ENCODE peak calls at places on chromosome 11, in ten cellular contexts. P is tibial nerve, H is right lobe of liver, B is adrenal gland, A is spleen, I is stomach, V is IMR-90, N is ovary, C is body of pancreas, G is uterus. R is an unnamed sample. For H3K27me3, the result is how much of the 10 kb centered on the place peaks cover.

GRCh38 chr11:45399166-45399565 is 113.0 kb upstream of the SYT13 start:
- DNase-seq in P (no peak), H (no peak), B (no peak), A (no peak), I (no peak), V (no peak), N (no peak), C (no peak), G (no peak), R (no peak)

GRCh38 chr11:69301491-69302401 is 7.8 kb downstream of the MYEOV start:
- DNase-seq in P (no peak), H (no peak), B (peak), A (no peak), I (peak), V (peak), N (no peak), C (no peak), G (no peak), R (peak)

GRCh38 chr11:124518900-124519541 is 24.4 kb downstream of the OR8B12 start:
- DNase-seq in P (no peak), H (no peak), B (no peak), A (no peak), I (no peak), V (peak), N (no peak), C (no peak), G (no peak), R (no peak)

GRCh38 chr11:83573097-83573496 is 286.9 kb upstream of the CCDC90B start:
- DNase-seq in P (no peak), H (no peak), B (no peak), A (no peak), I (no peak), V (peak), N (no peak), C (no peak), G (no peak), R (no peak)

GRCh38 chr11:17812286-17813187 is 78.0 kb downstream of the KCNC1 start:
- DNase-seq in P (no peak), H (no peak), B (no peak), A (no peak), I (no peak), V (no peak), N (no peak), C (no peak), G (no peak), R (no peak)

GRCh38 chr11:57778318-57779037 is 16.9 kb downstream of the CTNND1 start:
- DNase-seq in P (peak), H (peak), B (peak), A (peak), I (peak), V (peak), N (peak), C (peak), G (peak), R (peak)

GRCh38 chr11:106398396-106399074 is 321.1 kb downstream of the AASDHPPT start:
- DNase-seq in P (no peak), H (no peak), B (no peak), A (no peak), I (no peak), V (peak), N (no peak), C (no peak), G (no peak), R (no peak)

GRCh38 chr11:4181780-4182721 is 87.5 kb downstream of the RRM1 start:
- DNase-seq in P (no peak), H (peak), B (peak), A (peak), I (peak), V (peak), N (peak), C (peak), G (no peak), R (peak)

GRCh38 chr11:3796796-3797328 is 492 bp downstream of the NUP98 start:
- DNase-seq in P (no peak), H (no peak), B (no peak), A (no peak), I (no peak), V (no peak), N (no peak), C (no peak), G (no peak), R (peak)

GRCh38 chr11:118608268-118609214 is 1.1 kb downstream of the PHLDB1 start:
- DNase-seq in P (peak), H (peak), B (peak), A (peak), I (peak), V (peak), N (peak), C (peak), G (peak), R (peak)
- H3K27me3 ChIP-seq in P (under half), H (under half), B (under half), A (under half), I (under half), V (under half), N (under half), C (under half), G (under half), R (under half)

GRCh38 chr11:65558002-65558784 is at the start of gene LTBP3:
- DNase-seq in P (peak), H (peak), B (peak), A (peak), I (peak), V (peak), N (peak), C (peak), G (peak), R (peak)
- TF ChIP-seq POLR2A in P (no peak), H (peak), B (peak), A (no peak), I (no peak), V (peak), N (peak), C (peak), G (peak), R (peak)

DNA sequence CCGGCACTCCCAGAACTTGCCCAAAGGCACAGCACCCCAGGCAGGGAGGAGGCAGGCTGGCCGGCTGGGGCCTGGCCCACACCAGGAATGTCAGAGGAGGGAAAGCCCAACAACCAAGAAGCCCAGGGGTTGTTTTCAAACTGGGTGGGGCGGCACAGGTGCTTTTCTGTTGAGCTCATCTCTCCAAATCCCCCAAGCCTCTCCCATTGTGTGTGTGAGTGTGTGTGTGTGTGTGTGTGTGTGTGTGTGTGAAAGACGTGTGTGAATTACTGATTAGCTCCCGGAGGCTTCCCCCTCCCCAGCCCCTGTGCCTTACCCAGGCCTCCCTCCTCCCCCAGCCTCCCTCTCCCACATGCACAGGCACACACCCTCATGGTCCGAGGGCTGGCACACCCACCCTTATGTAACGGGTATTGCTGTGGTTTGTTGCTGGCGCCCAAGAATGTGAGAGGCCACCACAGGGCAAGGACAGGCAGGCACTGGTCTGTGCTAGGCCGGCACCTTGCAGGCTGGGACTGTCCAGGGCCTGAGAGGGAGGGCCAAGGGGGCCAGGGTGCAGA is 15.9 kb downstream of the TRIM29 start:
- DNase-seq in P (no peak), H (no peak), B (peak), A (no peak), I (no peak), V (no peak), N (no peak), C (peak), G (no peak), R (no peak)
- H3K4me3 ChIP-seq in P (no peak), H (no peak), B (no peak), A (no peak), I (no peak), V (no peak), N (no peak), C (no peak), G (no peak), R (no peak)

GRCh38 chr11:72349616-72350218 is 84.6 kb downstream of the CLPB start:
- DNase-seq in P (no peak), H (no peak), B (peak), A (no peak), I (no peak), V (no peak), N (no peak), C (no peak), G (peak), R (no peak)
- H3K27me3 ChIP-seq in P (under half), H (under half), B (under half), A (under half), I (under half), V (under half), N (under half), C (under half), G (under half), R (under half)

DNA sequence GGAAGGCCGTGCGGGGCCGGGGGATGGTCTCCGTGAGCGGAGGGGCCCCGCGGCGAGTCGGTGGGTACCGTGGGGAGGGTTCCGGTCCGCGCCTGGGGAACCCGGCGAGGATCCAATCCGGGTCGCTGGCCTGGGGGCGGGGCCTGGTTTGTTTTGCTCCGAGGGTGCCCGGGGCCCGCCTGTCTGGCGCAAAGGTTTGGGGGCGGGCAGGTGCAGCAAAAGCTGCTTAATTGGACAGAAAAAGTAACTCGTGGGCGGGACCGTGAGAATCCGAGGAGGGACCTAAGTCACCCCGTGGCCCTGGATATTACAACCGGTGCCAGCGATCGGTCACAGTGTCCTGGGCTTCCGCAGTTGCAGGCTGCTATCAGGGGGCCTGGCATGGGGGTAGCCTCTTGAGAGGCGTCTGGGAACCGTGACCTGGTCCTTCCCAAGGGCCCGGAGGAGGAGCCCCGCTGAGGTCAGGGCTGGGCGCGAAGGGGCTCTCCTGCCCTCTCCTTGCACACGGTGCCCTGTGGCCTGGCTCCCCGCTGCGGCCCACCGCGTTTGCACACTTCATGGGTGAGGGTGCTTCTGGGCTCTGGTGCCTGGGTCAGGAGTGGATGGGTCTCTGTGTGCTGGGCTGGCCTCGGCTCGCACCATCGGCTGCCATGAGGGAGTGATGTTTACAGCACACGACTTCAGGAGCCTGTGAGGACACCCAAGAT is 1.4 kb downstream of the PNPLA2 start:
- DNase-seq in P (peak), H (peak), B (peak), A (peak), I (peak), V (peak), N (peak), C (peak), G (peak), R (peak)
- TF ChIP-seq POLR2A in P (no peak), H (peak), B (peak), A (no peak), I (no peak), V (no peak), N (no peak), C (peak), G (peak), R (peak)

GRCh38 chr11:1919428-1920127 is at the start of gene TNNT3:
- DNase-seq in P (no peak), H (peak), B (no peak), A (peak), I (no peak), V (no peak), N (no peak), C (no peak), G (peak), R (no peak)
- H3K4me3 ChIP-seq in P (no peak), H (no peak), B (no peak), A (no peak), I (no peak), V (no peak), N (no peak), C (no peak), G (no peak), R (no peak)

R was measured in thyroid gland.